ENCODE peak calls at places on chromosomes 4 and X, in nine cellular contexts. R, K, F, N, P, X, S, A and B are unnamed samples.

GRCh38 chrX:50180073-50180940 is 20.5 kb downstream of the AKAP4 start:
- DNase-seq in R (no peak), K (no peak), F (no peak), N (no peak), P (no peak), X (no peak), S (no peak), A (no peak), B (no peak)

GRCh38 chrX:115940348-115940747 is 230.2 kb upstream of the AGTR2 start:
- DNase-seq in R (no peak), K (no peak), F (no peak), N (no peak), P (no peak), X (no peak), S (no peak), A (no peak), B (no peak)

GRCh38 chr4:37882665-37883296 is 8.1 kb upstream of the TBC1D1 start:
- DNase-seq in R (no peak), K (no peak), F (no peak), N (no peak), P (no peak), X (no peak), S (no peak), A (no peak), B (no peak)

GRCh38 chr4:97942137-97942536 is 201.1 kb downstream of the STPG2 start:
- DNase-seq in R (no peak), K (peak), F (no peak), N (no peak), P (no peak), X (peak), S (peak), A (no peak), B (no peak)

GRCh38 chr4:33218238-33218637 is 2498.1 kb downstream of the PCDH7 start:
- DNase-seq in R (no peak), K (no peak), F (no peak), N (no peak), P (no peak), X (no peak), S (no peak), A (no peak), B (no peak)

GRCh38 chr4:157818946-157819692 is 353.7 kb downstream of the GASK1B start:
- DNase-seq in R (no peak), K (no peak), F (no peak), N (no peak), P (no peak), X (no peak), S (no peak), A (no peak), B (no peak)

GRCh38 chr4:5813882-5814255 is 79.0 kb downstream of the CRMP1 start:
- DNase-seq in R (no peak), K (no peak), F (no peak), N (no peak), P (no peak), X (no peak), S (no peak), A (no peak), B (no peak)

GRCh38 chr4:110518889-110519490 is 43.0 kb downstream of the ENPEP start:
- DNase-seq in R (no peak), K (no peak), F (no peak), N (peak), P (no peak), X (no peak), S (no peak), A (no peak), B (no peak)

GRCh38 chrX:12309040-12309732 is 170.9 kb downstream of the FRMPD4 start:
- DNase-seq in R (no peak), K (no peak), F (no peak), N (no peak), P (no peak), X (no peak), S (no peak), A (no peak), B (no peak)

GRCh38 chrX:108415146-108415545 is 23.1 kb downstream of the COL4A6 start:
- DNase-seq in R (no peak), K (no peak), F (no peak), N (no peak), P (no peak), X (no peak), S (no peak), A (no peak), B (no peak)

GRCh38 chrX:150236304-150236703 is 126.8 kb upstream of the MAMLD1 start:
- DNase-seq in R (no peak), K (peak), F (no peak), N (no peak), P (no peak), X (no peak), S (no peak), A (no peak), B (no peak)

GRCh38 chrX:107630031-107630689 is 1.9 kb downstream of the PRPS1 start:
- DNase-seq in R (no peak), K (no peak), F (no peak), N (no peak), P (no peak), X (no peak), S (no peak), A (no peak), B (no peak)

GRCh38 chr4:150402968-150403367 is 179.0 kb upstream of the MAB21L2 start:
- DNase-seq in R (no peak), K (peak), F (no peak), N (no peak), P (no peak), X (peak), S (no peak), A (no peak), B (no peak)